ENCODE peak calls at places on chromosomes 1 and 21, in five cellular contexts. One of them, this sample, is unnamed.

GRCh38 chr1:150535511-150536281 is 13.5 kb upstream of the ADAMTSL4 start:
- DNase-seq in epithelial cell of esophagus: peak; percentile 18
- DNase-seq in dorsolateral prefrontal cortex: no peak
- DNase-seq in CD4-positive, alpha-beta memory T cell: no peak
- DNase-seq in retinal pigment epithelial cell: no peak
- DNase-seq in this sample: no peak

GRCh38 chr1:156383023-156383422 is 14.0 kb downstream of the RHBG start:
- DNase-seq in retinal pigment epithelial cell: peak; percentile 14
- DNase-seq in epithelial cell of esophagus: peak; percentile 61
- DNase-seq in dorsolateral prefrontal cortex: peak; percentile 86
- DNase-seq in CD4-positive, alpha-beta memory T cell: peak; percentile 47
- DNase-seq in this sample: peak; percentile 63

GRCh38 chr1:15510611-15511405 is 13.2 kb downstream of the CASP9 start:
- DNase-seq in dorsolateral prefrontal cortex: no peak
- DNase-seq in CD4-positive, alpha-beta memory T cell: no peak
- DNase-seq in retinal pigment epithelial cell: no peak
- DNase-seq in epithelial cell of esophagus: no peak
- DNase-seq in this sample: no peak

GRCh38 chr1:178232949-178233348 is 139.0 kb downstream of the RASAL2 start:
- DNase-seq in epithelial cell of esophagus: peak; percentile 50
- DNase-seq in retinal pigment epithelial cell: no peak
- DNase-seq in dorsolateral prefrontal cortex: no peak
- DNase-seq in CD4-positive, alpha-beta memory T cell: no peak
- DNase-seq in this sample: no peak

GRCh38 chr1:82562448-82562847 is 761.7 kb downstream of the ADGRL2 start:
- DNase-seq in retinal pigment epithelial cell: no peak
- DNase-seq in dorsolateral prefrontal cortex: no peak
- DNase-seq in CD4-positive, alpha-beta memory T cell: no peak
- DNase-seq in epithelial cell of esophagus: no peak
- DNase-seq in this sample: no peak

GRCh38 chr1:46580140-46580903 is 23.7 kb downstream of the MKNK1 start:
- DNase-seq in dorsolateral prefrontal cortex: no peak
- DNase-seq in retinal pigment epithelial cell: no peak
- DNase-seq in epithelial cell of esophagus: peak; percentile 7
- DNase-seq in CD4-positive, alpha-beta memory T cell: no peak
- DNase-seq in this sample: no peak

GRCh38 chr1:46224966-46225365 is 21.8 kb downstream of the LURAP1 start:
- DNase-seq in retinal pigment epithelial cell: no peak
- DNase-seq in CD4-positive, alpha-beta memory T cell: no peak
- DNase-seq in dorsolateral prefrontal cortex: no peak
- DNase-seq in epithelial cell of esophagus: no peak
- DNase-seq in this sample: no peak

GRCh38 chr21:33362044-33362555 is 37.3 kb downstream of the IFNAR1 start:
- DNase-seq in CD4-positive, alpha-beta memory T cell: peak; percentile 88
- DNase-seq in dorsolateral prefrontal cortex: no peak
- DNase-seq in epithelial cell of esophagus: peak; percentile 26
- DNase-seq in retinal pigment epithelial cell: no peak
- DNase-seq in this sample: peak; percentile 87

GRCh38 chr1:204709021-204709420 is 23.5 kb upstream of the LRRN2 start:
- DNase-seq in epithelial cell of esophagus: no peak
- DNase-seq in retinal pigment epithelial cell: no peak
- DNase-seq in dorsolateral prefrontal cortex: no peak
- DNase-seq in CD4-positive, alpha-beta memory T cell: no peak
- DNase-seq in this sample: no peak

GRCh38 chr1:169090308-169090899 is 16.1 kb upstream of the ATP1B1 start:
- DNase-seq in CD4-positive, alpha-beta memory T cell: no peak
- DNase-seq in retinal pigment epithelial cell: no peak
- DNase-seq in dorsolateral prefrontal cortex: no peak
- DNase-seq in epithelial cell of esophagus: no peak
- DNase-seq in this sample: no peak

GRCh38 chr1:8378981-8379470 is 61.1 kb downstream of the SLC45A1 start:
- DNase-seq in epithelial cell of esophagus: no peak
- DNase-seq in CD4-positive, alpha-beta memory T cell: no peak
- DNase-seq in retinal pigment epithelial cell: no peak
- DNase-seq in dorsolateral prefrontal cortex: no peak
- DNase-seq in this sample: no peak

GRCh38 chr1:26781206-26781825 is 6.4 kb upstream of the PIGV start:
- DNase-seq in retinal pigment epithelial cell: no peak
- DNase-seq in CD4-positive, alpha-beta memory T cell: no peak
- DNase-seq in dorsolateral prefrontal cortex: no peak
- DNase-seq in epithelial cell of esophagus: no peak
- DNase-seq in this sample: no peak

GRCh38 chr1:182374101-182374834 is 17.3 kb downstream of the GLUL start:
- DNase-seq in dorsolateral prefrontal cortex: no peak
- DNase-seq in epithelial cell of esophagus: no peak
- DNase-seq in retinal pigment epithelial cell: no peak
- DNase-seq in CD4-positive, alpha-beta memory T cell: no peak
- DNase-seq in this sample: no peak

GRCh38 chr1:156652131-156652991 is 10.4 kb downstream of the BCAN start:
- DNase-seq in epithelial cell of esophagus: peak; percentile 54
- DNase-seq in retinal pigment epithelial cell: no peak
- DNase-seq in dorsolateral prefrontal cortex: no peak
- DNase-seq in CD4-positive, alpha-beta memory T cell: no peak
- DNase-seq in this sample: no peak

GRCh38 chr1:32764826-32765545 is 52.2 kb downstream of the YARS1 start:
- DNase-seq in dorsolateral prefrontal cortex: no peak
- DNase-seq in epithelial cell of esophagus: no peak
- DNase-seq in CD4-positive, alpha-beta memory T cell: no peak
- DNase-seq in retinal pigment epithelial cell: no peak
- DNase-seq in this sample: no peak

GRCh38 chr1:32766328-32766972 is 50.7 kb downstream of the YARS1 start:
- DNase-seq in CD4-positive, alpha-beta memory T cell: no peak
- DNase-seq in dorsolateral prefrontal cortex: no peak
- DNase-seq in epithelial cell of esophagus: no peak
- DNase-seq in retinal pigment epithelial cell: no peak
- DNase-seq in this sample: no peak

GRCh38 chr1:32767641-32768040 is 49.5 kb downstream of the YARS1 start:
- DNase-seq in CD4-positive, alpha-beta memory T cell: no peak
- DNase-seq in retinal pigment epithelial cell: no peak
- DNase-seq in dorsolateral prefrontal cortex: no peak
- DNase-seq in epithelial cell of esophagus: no peak
- DNase-seq in this sample: no peak

GRCh38 chr1:32767156-32767555 is 50.0 kb downstream of the YARS1 start:
- DNase-seq in retinal pigment epithelial cell: no peak
- DNase-seq in dorsolateral prefrontal cortex: no peak
- DNase-seq in epithelial cell of esophagus: no peak
- DNase-seq in CD4-positive, alpha-beta memory T cell: no peak
- DNase-seq in this sample: no peak

DNA sequence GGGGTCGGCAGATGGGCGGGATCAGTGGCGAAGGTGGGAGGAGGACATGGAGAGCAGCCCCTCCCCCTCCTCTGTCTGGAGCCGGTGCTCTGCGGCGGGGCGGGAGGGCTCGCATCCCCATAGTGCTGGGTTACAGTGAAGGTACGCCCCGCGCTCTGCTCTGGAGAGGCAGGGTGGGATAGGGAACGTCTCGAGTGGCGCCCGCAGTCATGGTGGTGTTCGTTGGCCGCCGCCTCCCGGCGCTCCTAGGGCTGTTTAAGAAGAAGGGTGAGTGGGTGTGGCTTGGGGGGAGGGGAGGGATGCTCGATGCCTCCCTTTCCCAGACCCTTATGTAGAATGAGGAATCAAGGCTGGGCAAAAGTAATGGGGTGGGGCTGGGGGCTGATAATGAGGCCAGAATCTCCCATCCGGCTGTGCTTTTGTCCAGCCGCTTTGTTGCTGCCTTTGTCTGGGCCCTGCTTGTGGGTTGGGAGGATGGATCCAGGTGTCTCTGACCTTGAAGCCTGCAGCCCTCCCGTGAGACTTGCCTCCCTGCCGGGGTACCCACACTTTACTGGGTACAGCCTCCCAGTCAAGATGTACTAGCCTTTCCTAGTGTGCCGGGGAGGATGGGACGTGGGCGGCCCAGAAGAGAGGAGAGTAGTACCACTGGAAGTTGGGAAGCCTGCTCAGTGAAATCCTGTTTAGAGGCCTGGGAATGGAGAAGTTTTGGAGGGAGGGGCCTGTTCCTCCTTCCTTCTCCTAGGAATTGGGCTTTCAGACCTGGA is 51.4 kb downstream of the YARS1 start:
- DNase-seq in dorsolateral prefrontal cortex: no peak
- DNase-seq in CD4-positive, alpha-beta memory T cell: no peak
- DNase-seq in retinal pigment epithelial cell: no peak
- DNase-seq in epithelial cell of esophagus: no peak
- DNase-seq in this sample: no peak
- H3K4me3 ChIP-seq in dorsolateral prefrontal cortex: peak overlapping the region; percentile 14
- H3K4me3 ChIP-seq in CD4-positive, alpha-beta memory T cell: no peak overlapping the region
- H3K4me3 ChIP-seq in retinal pigment epithelial cell: no peak overlapping the region
- H3K4me3 ChIP-seq in epithelial cell of esophagus: no peak overlapping the region
- H3K4me3 ChIP-seq in this sample: no peak overlapping the region

DNA sequence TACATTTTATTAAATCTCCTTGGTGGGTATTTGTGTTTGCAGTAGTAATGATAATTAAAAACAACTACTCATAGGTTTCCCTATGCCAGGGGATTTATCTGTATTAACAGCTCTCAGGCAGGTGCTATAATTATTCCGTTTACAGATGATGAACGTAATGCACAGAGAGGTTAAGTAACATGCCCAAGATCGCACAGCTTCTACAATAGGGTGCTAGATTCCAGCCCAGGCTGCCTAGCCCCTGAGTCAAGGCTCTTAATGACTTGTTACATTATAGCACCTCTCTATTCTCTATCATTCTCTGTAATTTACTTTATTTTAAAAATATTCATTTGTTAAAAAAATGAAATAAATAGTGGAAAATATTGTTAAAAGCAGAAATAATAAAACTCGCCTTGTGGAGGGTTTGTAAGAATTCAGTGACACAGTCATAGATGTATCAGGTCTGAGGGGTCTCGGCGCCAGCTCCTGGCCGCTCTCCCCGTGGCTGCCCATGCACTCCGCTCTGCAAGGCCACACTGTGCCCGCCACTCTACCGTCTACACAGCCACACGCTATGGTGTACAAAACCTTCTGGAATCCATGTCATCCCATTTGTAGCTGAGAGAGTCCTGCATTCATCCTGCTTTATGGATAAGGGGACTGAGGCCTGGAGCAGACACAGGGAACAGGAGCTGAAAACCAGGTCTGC is 562.2 kb downstream of the MATN1 start:
- DNase-seq in CD4-positive, alpha-beta memory T cell: no peak
- DNase-seq in retinal pigment epithelial cell: no peak
- DNase-seq in dorsolateral prefrontal cortex: no peak
- DNase-seq in epithelial cell of esophagus: no peak
- DNase-seq in this sample: no peak
- H3K4me3 ChIP-seq in CD4-positive, alpha-beta memory T cell: no peak overlapping the region
- H3K4me3 ChIP-seq in retinal pigment epithelial cell: no peak overlapping the region
- H3K4me3 ChIP-seq in dorsolateral prefrontal cortex: no peak overlapping the region
- H3K4me3 ChIP-seq in epithelial cell of esophagus: no peak overlapping the region
- H3K4me3 ChIP-seq in this sample: no peak overlapping the region

GRCh38 chr1:151562661-151563060 is 22.6 kb downstream of the TUFT1 start:
- DNase-seq in CD4-positive, alpha-beta memory T cell: no peak
- DNase-seq in epithelial cell of esophagus: no peak
- DNase-seq in retinal pigment epithelial cell: no peak
- DNase-seq in dorsolateral prefrontal cortex: no peak
- DNase-seq in this sample: no peak

GRCh38 chr1:151568626-151569088 is 28.5 kb downstream of the TUFT1 start:
- DNase-seq in retinal pigment epithelial cell: no peak
- DNase-seq in dorsolateral prefrontal cortex: no peak
- DNase-seq in CD4-positive, alpha-beta memory T cell: peak; percentile 67
- DNase-seq in epithelial cell of esophagus: peak; percentile 80
- DNase-seq in this sample: no peak

GRCh38 chr1:151570819-151571218 is 30.7 kb downstream of the TUFT1 start:
- DNase-seq in epithelial cell of esophagus: peak; percentile 24
- DNase-seq in CD4-positive, alpha-beta memory T cell: no peak
- DNase-seq in dorsolateral prefrontal cortex: no peak
- DNase-seq in retinal pigment epithelial cell: no peak
- DNase-seq in this sample: no peak

GRCh38 chr1:151563376-151563775 is 23.3 kb downstream of the TUFT1 start:
- DNase-seq in CD4-positive, alpha-beta memory T cell: no peak
- DNase-seq in dorsolateral prefrontal cortex: no peak
- DNase-seq in retinal pigment epithelial cell: no peak
- DNase-seq in epithelial cell of esophagus: peak; percentile 52
- DNase-seq in this sample: no peak

DNA sequence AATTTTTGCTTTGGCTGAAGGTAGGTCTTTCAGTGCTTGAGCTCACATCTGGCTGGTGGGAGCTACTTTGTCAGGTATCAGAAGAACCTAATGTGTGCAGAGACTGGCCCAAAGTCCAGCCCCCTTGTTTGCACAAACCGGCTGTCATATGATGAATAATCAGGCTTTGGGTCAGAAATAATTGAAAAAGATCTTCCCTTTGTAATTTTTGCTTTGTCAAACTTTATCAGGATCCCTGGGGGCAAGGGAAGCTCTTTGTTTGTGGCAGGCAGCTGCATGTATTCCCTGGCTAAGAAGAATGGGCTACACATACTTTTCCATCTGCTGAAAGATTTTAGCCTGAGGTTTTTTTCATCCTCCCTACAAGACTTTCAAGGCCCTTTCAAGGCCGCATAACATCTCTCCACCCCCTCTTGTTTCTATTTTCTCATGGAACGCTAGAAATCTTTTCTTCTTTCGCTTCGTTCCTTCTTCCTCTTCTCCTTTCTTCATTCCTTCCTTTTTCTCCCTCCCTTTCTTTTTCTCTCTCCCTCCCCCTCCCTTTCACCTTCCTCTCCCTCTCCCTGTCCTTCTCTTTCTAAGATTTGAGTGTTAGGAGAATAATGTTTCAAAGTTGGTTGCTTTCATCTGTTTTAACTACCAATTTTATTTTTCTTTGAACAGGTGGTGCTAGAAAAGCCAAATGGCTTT is 25.5 kb downstream of the TUFT1 start:
- DNase-seq in retinal pigment epithelial cell: no peak
- DNase-seq in dorsolateral prefrontal cortex: no peak
- DNase-seq in CD4-positive, alpha-beta memory T cell: no peak
- DNase-seq in epithelial cell of esophagus: peak; percentile 62
- DNase-seq in this sample: no peak
- H3K4me3 ChIP-seq in retinal pigment epithelial cell: no peak overlapping the region
- H3K4me3 ChIP-seq in dorsolateral prefrontal cortex: no peak overlapping the region
- H3K4me3 ChIP-seq in CD4-positive, alpha-beta memory T cell: no peak overlapping the region
- H3K4me3 ChIP-seq in epithelial cell of esophagus: no peak overlapping the region
- H3K4me3 ChIP-seq in this sample: no peak overlapping the region

DNA sequence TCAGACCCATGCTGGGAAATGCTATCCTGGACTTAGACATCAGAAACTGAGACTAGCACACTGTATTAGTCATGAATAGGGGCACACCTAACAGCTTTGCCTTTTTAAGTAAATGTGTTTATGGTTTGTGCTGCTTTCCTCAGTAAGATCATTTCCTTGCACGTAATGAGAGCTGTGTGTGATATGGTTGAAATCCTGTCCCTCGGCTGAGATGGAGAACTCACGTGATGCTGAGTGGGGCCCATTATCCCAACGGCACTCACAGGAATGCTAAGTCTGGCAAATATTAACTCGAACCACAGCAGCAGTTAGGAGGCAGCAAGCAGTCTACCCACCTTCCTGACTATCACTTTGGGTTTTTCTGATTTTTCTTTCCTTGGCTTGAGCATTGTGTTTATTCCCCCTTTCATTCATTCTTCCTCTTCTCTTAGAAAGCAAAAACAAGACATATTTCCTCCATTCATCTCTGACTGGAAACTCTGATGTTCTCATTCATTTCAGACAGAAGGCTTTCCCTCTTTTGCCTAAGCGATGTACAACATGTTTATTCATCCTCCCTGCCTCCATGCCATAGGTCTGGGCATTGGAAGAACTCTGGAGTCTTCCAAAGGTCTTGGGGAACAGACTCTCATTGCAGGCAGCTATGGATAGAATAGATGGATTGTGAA is 38.4 kb downstream of the BCL9 start:
- DNase-seq in CD4-positive, alpha-beta memory T cell: no peak
- DNase-seq in retinal pigment epithelial cell: peak; percentile 51
- DNase-seq in epithelial cell of esophagus: no peak
- DNase-seq in dorsolateral prefrontal cortex: no peak
- DNase-seq in this sample: no peak
- H3K4me3 ChIP-seq in CD4-positive, alpha-beta memory T cell: no peak overlapping the region
- H3K4me3 ChIP-seq in retinal pigment epithelial cell: no peak overlapping the region
- H3K4me3 ChIP-seq in epithelial cell of esophagus: no peak overlapping the region
- H3K4me3 ChIP-seq in dorsolateral prefrontal cortex: no peak overlapping the region
- H3K4me3 ChIP-seq in this sample: no peak overlapping the region

GRCh38 chr1:162004441-162004950 is 19.2 kb downstream of the OLFML2B start:
- DNase-seq in retinal pigment epithelial cell: no peak
- DNase-seq in dorsolateral prefrontal cortex: no peak
- DNase-seq in CD4-positive, alpha-beta memory T cell: no peak
- DNase-seq in epithelial cell of esophagus: no peak
- DNase-seq in this sample: peak; percentile 77
- H3K4me3 ChIP-seq in retinal pigment epithelial cell: no peak overlapping the region
- H3K4me3 ChIP-seq in dorsolateral prefrontal cortex: no peak overlapping the region
- H3K4me3 ChIP-seq in CD4-positive, alpha-beta memory T cell: no peak overlapping the region
- H3K4me3 ChIP-seq in epithelial cell of esophagus: no peak overlapping the region
- H3K4me3 ChIP-seq in this sample: no peak overlapping the region

This sample was measured in Jurkat, Clone E6-1.